ENCODE peak calls at places on chromosomes 7 and 10, in ten cellular contexts. D, E, J, N, Y, P, S, R, H and F are unnamed samples.

GRCh38 chr7:91264924-91265681 is 870 bp downstream of the FZD1 start:
- DNase-seq in D (peak; percentile 71), E (peak; percentile 59), J (peak; percentile 74), N (peak; percentile 53), Y (peak; percentile 82), P (peak; percentile 38), S (no peak), R (no peak), H (no peak), F (peak; percentile 51)

GRCh38 chr7:4771737-4772136 is 3.7 kb upstream of the AP5Z1 start:
- DNase-seq in D (no peak), E (no peak), J (no peak), N (no peak), Y (no peak), P (no peak), S (no peak), R (no peak), H (no peak), F (no peak)

GRCh38 chr10:132388901-132389630 is 7.9 kb upstream of the PWWP2B start:
- DNase-seq in D (peak; percentile 93), E (peak; percentile 38), J (no peak), N (peak; percentile 48), Y (peak; percentile 90), P (peak; percentile 62), S (no peak), R (no peak), H (no peak), F (peak; percentile 29)

GRCh38 chr7:2014391-2015241 is 218.1 kb downstream of the MAD1L1 start:
- DNase-seq in D (peak; percentile 27), E (no peak), J (no peak), N (no peak), Y (peak; percentile 68), P (no peak), S (no peak), R (no peak), H (no peak), F (no peak)

GRCh38 chr10:90751107-90751997 is 106.5 kb downstream of the HTR7 start:
- DNase-seq in D (no peak), E (peak; percentile 27), J (peak; percentile 42), N (peak; percentile 44), Y (no peak), P (no peak), S (no peak), R (peak; percentile 27), H (no peak), F (no peak)

GRCh38 chr7:25858562-25859411 is 293.2 kb upstream of the NFE2L3 start:
- DNase-seq in D (no peak), E (peak; percentile 49), J (no peak), N (no peak), Y (no peak), P (no peak), S (no peak), R (no peak), H (no peak), F (no peak)

GRCh38 chr7:774161-775109 is 47.4 kb upstream of the PRKAR1B start:
- DNase-seq in D (peak; percentile 83), E (peak; percentile 73), J (peak; percentile 20), N (peak; percentile 42), Y (peak; percentile 88), P (peak; percentile 46), S (no peak), R (no peak), H (no peak), F (no peak)

GRCh38 chr10:113087082-113088029 is 137.3 kb downstream of the TCF7L2 start:
- DNase-seq in D (peak; percentile 61), E (peak; percentile 80), J (peak; percentile 100), N (no peak), Y (no peak), P (peak; percentile 86), S (no peak), R (no peak), H (no peak), F (no peak)

GRCh38 chr7:78226059-78226658 is 427.6 kb downstream of the PHTF2 start:
- DNase-seq in D (peak; percentile 77), E (peak; percentile 51), J (peak; percentile 45), N (peak; percentile 40), Y (no peak), P (no peak), S (no peak), R (no peak), H (no peak), F (peak; percentile 29)

GRCh38 chr10:51097546-51097945 is 23.3 kb downstream of the PRKG1 start:
- DNase-seq in D (no peak), E (no peak), J (no peak), N (no peak), Y (no peak), P (no peak), S (no peak), R (no peak), H (no peak), F (no peak)

GRCh38 chr7:155298288-155298833 is 683 bp downstream of the INSIG1 start:
- DNase-seq in D (no peak), E (no peak), J (no peak), N (no peak), Y (no peak), P (no peak), S (no peak), R (no peak), H (peak; percentile 90), F (no peak)

GRCh38 chr10:82072124-82072523 is 197.1 kb downstream of the NRG3 start:
- DNase-seq in D (no peak), E (no peak), J (no peak), N (no peak), Y (no peak), P (no peak), S (no peak), R (no peak), H (no peak), F (no peak)

GRCh38 chr10:89235073-89235798 is 16.3 kb downstream of the LIPA start:
- DNase-seq in D (no peak), E (peak; percentile 46), J (no peak), N (peak; percentile 60), Y (no peak), P (no peak), S (no peak), R (no peak), H (no peak), F (peak; percentile 56)

GRCh38 chr10:20115929-20116328 is 299.7 kb downstream of the PLXDC2 start:
- DNase-seq in D (no peak), E (no peak), J (no peak), N (no peak), Y (no peak), P (no peak), S (no peak), R (no peak), H (no peak), F (no peak)

GRCh38 chr7:42932861-42933591 is 850 bp downstream of the MRPL32 start:
- DNase-seq in D (no peak), E (no peak), J (peak; percentile 26), N (peak; percentile 15), Y (no peak), P (no peak), S (no peak), R (no peak), H (no peak), F (peak; percentile 35)

GRCh38 chr10:130360826-130361311 is 224.7 kb downstream of the GLRX3 start:
- DNase-seq in D (no peak), E (no peak), J (no peak), N (no peak), Y (no peak), P (no peak), S (no peak), R (no peak), H (no peak), F (no peak)

GRCh38 chr10:108424656-108425055 is 1260.2 kb upstream of the SORCS1 start:
- DNase-seq in D (no peak), E (no peak), J (peak; percentile 54), N (no peak), Y (no peak), P (no peak), S (no peak), R (no peak), H (no peak), F (no peak)

GRCh38 chr10:117429644-117430043 is 54.4 kb upstream of the PDZD8 start:
- DNase-seq in D (no peak), E (no peak), J (no peak), N (no peak), Y (no peak), P (no peak), S (no peak), R (no peak), H (no peak), F (no peak)

GRCh38 chr7:75878312-75878768 is 494 bp upstream of the RHBDD2 start:
- DNase-seq in D (no peak), E (no peak), J (no peak), N (no peak), Y (no peak), P (no peak), S (no peak), R (no peak), H (no peak), F (no peak)
- TF ChIP-seq POLR2A in D (no peak), E (no peak), J (no peak), N (no peak), Y (no peak), P (no peak), S (no peak), R (no peak), H (no peak), F (no peak)

DNA sequence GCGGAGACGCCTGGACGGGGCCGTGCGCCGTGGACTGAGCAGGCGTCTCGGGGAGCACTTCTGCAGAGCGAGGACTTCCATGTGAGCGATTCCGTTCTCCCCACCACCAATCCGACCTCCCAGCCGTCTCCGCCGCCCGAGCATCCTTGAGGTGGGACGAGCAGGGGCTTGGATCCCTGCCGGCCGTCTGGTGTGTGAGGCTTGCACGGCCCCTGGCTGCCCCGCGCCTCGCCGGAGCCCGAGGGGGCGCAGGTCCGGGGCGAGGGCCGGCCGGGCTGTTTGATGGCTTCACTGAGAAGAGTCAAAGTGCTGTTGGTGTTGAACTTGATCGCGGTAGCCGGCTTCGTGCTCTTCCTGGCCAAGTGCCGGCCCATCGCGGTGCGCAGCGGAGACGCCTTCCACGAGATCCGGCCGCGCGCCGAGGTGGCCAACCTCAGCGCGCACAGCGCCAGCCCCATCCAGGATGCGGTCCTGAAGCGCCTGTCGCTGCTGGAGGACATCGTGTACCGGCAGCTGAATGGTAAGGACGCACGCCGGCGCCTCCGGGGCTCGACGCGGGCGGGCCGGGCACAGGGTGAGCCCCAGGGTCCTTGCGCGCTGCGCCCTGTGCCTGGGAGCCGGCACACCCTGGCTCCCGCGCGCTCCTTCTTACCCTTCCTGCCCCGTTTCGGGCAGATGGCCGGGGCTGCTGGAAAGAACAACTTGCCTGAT is 732 bp downstream of the GALNT17 start:
- DNase-seq in D (peak; percentile 70), E (no peak), J (no peak), N (peak; percentile 58), Y (no peak), P (no peak), S (no peak), R (no peak), H (no peak), F (peak; percentile 36)
- H3K4me3 ChIP-seq in D (peak overlapping the region; percentile 60), E (peak overlapping the region; percentile 59), J (no peak overlapping the region), N (peak overlapping the region; percentile 68), Y (peak overlapping the region; percentile 23), P (peak overlapping the region; percentile 67), S (peak overlapping the region; percentile 81), R (no peak overlapping the region), H (peak overlapping the region; percentile 46), F (peak overlapping the region; percentile 51)

GRCh38 chr10:84331091-84331490 is 2.7 kb downstream of the CCSER2 start:
- DNase-seq in D (no peak), E (no peak), J (no peak), N (no peak), Y (no peak), P (no peak), S (no peak), R (no peak), H (no peak), F (no peak)
- H3K27ac ChIP-seq in D (no peak overlapping the region), E (no peak overlapping the region), J (no peak overlapping the region), N (no peak overlapping the region), Y (peak overlapping the region; percentile 98), P (no peak overlapping the region), S (no peak overlapping the region), R (no peak overlapping the region), H (no peak overlapping the region), F (no peak overlapping the region)

GRCh38 chr7:131327626-131328386 is at the start of gene MKLN1:
- DNase-seq in D (peak; percentile 93), E (peak; percentile 95), J (peak; percentile 85), N (peak; percentile 93), Y (peak; percentile 98), P (peak; percentile 91), S (peak; percentile 96), R (peak; percentile 35), H (no peak), F (peak; percentile 96)
- TF ChIP-seq POLR2A in D (peak; percentile 75), E (peak; percentile 93), J (peak; percentile 93), N (peak; percentile 65), Y (no peak), P (peak; percentile 88), S (peak; percentile 54), R (peak; percentile 99), H (no peak), F (peak; percentile 31)